ENCODE peak calls at places on chromosomes 2 and 18, in five cellular contexts. V, D, W, J and F are unnamed samples.

GRCh38 chr18:79049506-79049905 is 19.7 kb upstream of the ATP9B start:
- DNase-seq in V (no peak), W (no peak), D (no peak), J (no peak), F (no peak)

GRCh38 chr2:30666307-30666874 is 140.9 kb downstream of the CAPN13 start:
- DNase-seq in W (no peak), V (no peak), J (peak), D (no peak), F (peak)

GRCh38 chr2:231356474-231356849 is 39.0 kb upstream of the B3GNT7 start:
- DNase-seq in V (no peak), J (no peak), W (no peak), D (no peak), F (no peak)

GRCh38 chr2:24932715-24933114 is 12.7 kb upstream of the ADCY3 start:
- DNase-seq in J (no peak), W (no peak), V (no peak), D (no peak), F (no peak)

GRCh38 chr2:206858972-206859739 is 80.2 kb upstream of the CPO start:
- DNase-seq in V (no peak), D (no peak), W (no peak), J (no peak), F (no peak)

GRCh38 chr2:205754924-205755321 is 72.6 kb downstream of the NRP2 start:
- DNase-seq in W (no peak), V (no peak), J (peak), D (no peak), F (no peak)

GRCh38 chr2:27954771-27955384 is 64.3 kb downstream of the BABAM2 start:
- DNase-seq in D (peak), W (peak), V (peak), J (peak), F (peak)

GRCh38 chr2:224147174-224147573 is 108.1 kb upstream of the SERPINE2 start:
- DNase-seq in V (no peak), D (no peak), W (no peak), J (no peak), F (no peak)

GRCh38 chr2:101697794-101698418 is 399 bp downstream of the MAP4K4 start:
- DNase-seq in V (no peak), J (no peak), W (no peak), D (no peak), F (peak)

GRCh38 chr18:79863946-79864725 is 66.4 kb downstream of the KCNG2 start:
- DNase-seq in V (no peak), W (no peak), J (no peak), D (no peak), F (no peak)

GRCh38 chr18:26450989-26451682 is 97.2 kb downstream of the KCTD1 start:
- DNase-seq in V (no peak), W (no peak), D (no peak), J (no peak), F (no peak)

GRCh38 chr18:79455261-79455660 is 59.5 kb downstream of the NFATC1 start:
- DNase-seq in W (no peak), D (no peak), J (no peak), V (no peak), F (no peak)

GRCh38 chr2:61125123-61125710 is 36.8 kb upstream of the C2orf74 start:
- DNase-seq in V (no peak), W (no peak), D (no peak), J (no peak), F (no peak)

GRCh38 chr2:173210270-173211196 is 134.9 kb downstream of the MAP3K20 start:
- DNase-seq in W (peak), V (peak), J (peak), D (peak), F (peak)

GRCh38 chr2:223114170-223114569 is 62.2 kb downstream of the KCNE4 start:
- DNase-seq in V (no peak), W (no peak), D (no peak), J (no peak), F (peak)

GRCh38 chr18:54004828-54005227 is 219.6 kb downstream of the MBD2 start:
- DNase-seq in V (no peak), J (peak), D (no peak), W (no peak), F (peak)

GRCh38 chr2:48319863-48320262 is 210.1 kb upstream of the STON1 start:
- DNase-seq in D (no peak), V (no peak), J (no peak), W (peak), F (no peak)

GRCh38 chr2:67453365-67453764 is 56.2 kb downstream of the ETAA1 start:
- DNase-seq in V (no peak), J (no peak), D (no peak), W (no peak), F (no peak)

GRCh38 chr2:65530547-65531320 is 98.3 kb upstream of the SPRED2 start:
- DNase-seq in J (no peak), W (no peak), V (no peak), D (no peak), F (no peak)

GRCh38 chr18:75267643-75268184 is 57.1 kb downstream of the TSHZ1 start:
- DNase-seq in D (no peak), J (no peak), W (no peak), V (no peak), F (no peak)

GRCh38 chr2:79040967-79041582 is 15.6 kb downstream of the REG3G start:
- DNase-seq in V (no peak), J (peak), W (peak), D (no peak), F (peak)